ENCODE peak calls at places on chromosomes 6 and 20, in seven cellular contexts. C, M, U, W, L, S and J are unnamed samples. For H3K4me1, the result is how much of the 10 kb centered on the place peaks cover.

GRCh38 chr6:131914967-131915751 is 36.0 kb downstream of the CCN2 start:
- DNase-seq in C (peak), M (peak), U (peak), W (peak), L (peak), S (peak), J (peak)

GRCh38 chr6:98539669-98540207 is 294.6 kb upstream of the POU3F2 start:
- DNase-seq in C (no peak), M (no peak), U (no peak), W (no peak), L (no peak), S (no peak), J (no peak)

GRCh38 chr6:136319732-136320131 is 30.1 kb upstream of the BCLAF1 start:
- DNase-seq in C (no peak), M (no peak), U (no peak), W (no peak), L (no peak), S (no peak), J (no peak)

GRCh38 chr20:48791014-48791413 is 36.8 kb downstream of the PREX1 start:
- DNase-seq in C (peak), M (no peak), U (no peak), W (no peak), L (peak), S (peak), J (no peak)

GRCh38 chr6:27568226-27568889 is 95.5 kb upstream of the ZNF184 start:
- DNase-seq in C (no peak), M (no peak), U (no peak), W (no peak), L (no peak), S (no peak), J (no peak)

GRCh38 chr6:125711013-125711675 is 38.3 kb upstream of the HEY2 start:
- DNase-seq in C (no peak), M (no peak), U (no peak), W (no peak), L (no peak), S (no peak), J (no peak)

GRCh38 chr20:56769971-56770570 is 141.0 kb downstream of the TFAP2C start:
- DNase-seq in C (no peak), M (no peak), U (no peak), W (no peak), L (no peak), S (no peak), J (no peak)

GRCh38 chr6:86723729-86724128 is 213.6 kb upstream of the HTR1E start:
- DNase-seq in C (no peak), M (no peak), U (no peak), W (no peak), L (peak), S (no peak), J (no peak)

GRCh38 chr20:38426006-38426405 is 9.1 kb downstream of the SNHG17 start:
- DNase-seq in C (no peak), M (no peak), U (no peak), W (no peak), L (peak), S (no peak), J (no peak)

GRCh38 chr6:83176256-83176655 is 16.8 kb downstream of the PGM3 start:
- DNase-seq in C (no peak), M (no peak), U (no peak), W (no peak), L (no peak), S (no peak), J (no peak)

GRCh38 chr6:163427498-163428254 is 13.2 kb downstream of the QKI start:
- DNase-seq in C (no peak), M (no peak), U (no peak), W (no peak), L (peak), S (no peak), J (no peak)
- TF ChIP-seq CTCF in C (peak), M (peak), U (peak), W (no peak), L (peak), S (peak), J (peak)

DNA sequence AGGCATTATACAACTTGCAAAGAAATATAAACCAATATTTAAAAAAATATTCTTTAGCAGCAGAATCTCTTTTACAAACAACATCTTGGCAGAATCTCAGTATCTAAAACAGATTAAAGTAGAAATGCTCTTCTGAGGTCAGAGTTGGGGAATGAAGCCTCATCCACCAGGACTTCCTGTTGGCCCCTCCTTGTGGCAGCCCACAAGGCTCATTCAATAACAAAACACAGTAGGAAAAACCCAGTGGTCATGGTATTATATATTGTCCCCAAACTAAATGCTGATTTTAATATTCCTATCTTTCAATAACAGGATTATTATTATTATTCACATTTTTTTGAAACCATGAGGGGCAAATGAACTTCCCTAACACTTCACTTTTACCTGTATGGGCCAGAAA is 368.6 kb downstream of the BTBD9 start:
- DNase-seq in C (no peak), M (no peak), U (no peak), W (no peak), L (no peak), S (no peak), J (no peak)
- H3K4me1 ChIP-seq in C (under half), M (under half), U (under half), W (under half), L (under half), S (under half), J (under half)

GRCh38 chr6:14305629-14306028 is 188.1 kb downstream of the CD83 start:
- DNase-seq in C (no peak), M (no peak), U (no peak), W (no peak), L (no peak), S (no peak), J (no peak)
- TF ChIP-seq EP300 in C (no peak), M (no peak), U (no peak), W (no peak), L (no peak), S (no peak), J (no peak)

DNA sequence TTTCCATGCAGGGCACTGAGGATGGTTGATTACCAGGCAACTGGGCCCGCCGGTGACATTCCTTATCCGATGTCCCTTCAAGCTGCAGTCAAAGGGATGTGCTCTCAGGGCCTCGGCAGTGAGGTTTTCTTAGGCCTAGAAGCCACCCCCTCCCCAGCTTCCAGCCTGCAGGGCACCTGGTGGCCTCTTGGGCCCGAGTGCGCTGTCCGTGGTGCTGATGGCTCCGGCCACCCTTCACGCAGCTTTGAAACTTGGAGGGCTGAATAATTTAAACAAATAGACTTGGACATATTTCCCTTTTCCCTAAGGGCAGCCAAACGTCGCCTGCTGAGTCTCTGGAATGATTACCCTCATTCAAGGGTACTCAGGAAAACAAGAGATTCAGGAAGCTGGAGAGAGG is 8.9 kb upstream of the MLN start:
- DNase-seq in C (peak), M (peak), U (no peak), W (peak), L (peak), S (no peak), J (no peak)
- TF ChIP-seq CTCF in C (peak), M (no peak), U (peak), W (peak), L (no peak), S (peak), J (peak)

GRCh38 chr20:62422636-62423325 is 4.6 kb downstream of the RBBP8NL start:
- DNase-seq in C (no peak), M (no peak), U (no peak), W (no peak), L (no peak), S (no peak), J (no peak)

GRCh38 chr20:62419759-62420158 is 7.6 kb downstream of the RBBP8NL start:
- DNase-seq in C (no peak), M (no peak), U (no peak), W (no peak), L (no peak), S (no peak), J (no peak)

GRCh38 chr20:62423326-62423706 is 4.0 kb downstream of the RBBP8NL start:
- DNase-seq in C (no peak), M (no peak), U (no peak), W (no peak), L (no peak), S (no peak), J (no peak)

GRCh38 chr20:62420846-62421715 is 6.3 kb downstream of the RBBP8NL start:
- DNase-seq in C (no peak), M (no peak), U (no peak), W (no peak), L (no peak), S (no peak), J (no peak)

DNA sequence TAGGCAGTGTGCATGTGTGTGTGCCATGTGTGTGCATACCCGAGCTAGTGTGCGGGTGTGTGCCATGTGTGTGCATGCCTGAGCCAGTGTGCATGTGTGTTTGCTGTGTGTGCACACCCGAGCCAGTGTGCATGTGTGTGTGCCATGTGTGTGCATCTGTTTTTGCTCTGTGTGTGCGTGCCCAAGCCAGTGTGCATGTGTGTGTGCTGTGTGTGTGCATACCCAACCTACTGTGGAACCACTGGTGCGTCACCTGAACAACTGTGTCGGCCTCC is 5.7 kb downstream of the RBBP8NL start:
- DNase-seq in C (no peak), M (no peak), U (no peak), W (no peak), L (no peak), S (no peak), J (no peak)
- H3K4me1 ChIP-seq in C (under half), M (under half), U (under half), W (under half), L (under half), S (under half), J (under half)

GRCh38 chr6:150684715-150685459 is 85.2 kb downstream of the PLEKHG1 start:
- DNase-seq in C (no peak), M (no peak), U (no peak), W (no peak), L (no peak), S (no peak), J (peak)
- TF ChIP-seq EP300 in C (no peak), M (no peak), U (peak), W (peak), L (no peak), S (no peak), J (no peak)

GRCh38 chr20:3405696-3406358 is 1.6 kb downstream of the DNAAF9 start:
- DNase-seq in C (no peak), M (no peak), U (no peak), W (no peak), L (no peak), S (no peak), J (no peak)

GRCh38 chr20:3409417-3409816 is 1.9 kb upstream of the DNAAF9 start:
- DNase-seq in C (no peak), M (no peak), U (no peak), W (no peak), L (no peak), S (no peak), J (no peak)

GRCh38 chr20:3408251-3408637 is 775 bp upstream of the DNAAF9 start:
- DNase-seq in C (no peak), M (no peak), U (no peak), W (no peak), L (no peak), S (no peak), J (no peak)

GRCh38 chr20:3406481-3407425 is 716 bp downstream of the DNAAF9 start:
- DNase-seq in C (peak), M (no peak), U (no peak), W (peak), L (no peak), S (peak), J (peak)

GRCh38 chr20:3407426-3408250 is at the start of gene DNAAF9:
- DNase-seq in C (peak), M (peak), U (peak), W (peak), L (peak), S (peak), J (peak)
- TF ChIP-seq CTCF in C (peak), M (no peak), U (peak), W (peak), L (peak), S (peak), J (peak)

GRCh38 chr6:36605560-36606391 is 11.6 kb downstream of the SRSF3 start:
- DNase-seq in C (no peak), M (no peak), U (no peak), W (no peak), L (no peak), S (peak), J (no peak)
- H3K4me1 ChIP-seq in C (under half), M (under half), U (under half), W (half or more), L (half or more), S (half or more), J (half or more)